ENCODE peak calls at places on chromosome 3, in ten cellular contexts. U is neural progenitor cell, T is psoas muscle, S is transverse colon, L is breast epithelium, A is upper lobe of right lung, M is astrocyte of the cerebellum, Z is GM06990, G is fibroblast of pulmonary artery, Q is left lung. J is an unnamed sample.

GRCh38 chr3:53804697-53805462 is 41.3 kb downstream of the CHDH start:
- DNase-seq in S (no peak), Q (no peak), G (peak), U (no peak), L (no peak), A (peak), M (peak), T (no peak), Z (peak), J (no peak)

GRCh38 chr3:69420781-69421520 is 35.1 kb upstream of the FRMD4B start:
- DNase-seq in A (peak), L (no peak), T (peak), U (no peak), Q (no peak), G (peak), Z (no peak), M (no peak), S (no peak), J (no peak)

GRCh38 chr3:70821602-70822001 is 509.2 kb upstream of the MDFIC2 start:
- DNase-seq in Q (no peak), T (no peak), G (no peak), U (no peak), L (no peak), A (no peak), Z (no peak), M (no peak), S (no peak), J (no peak)

GRCh38 chr3:72320096-72320910 is 527.9 kb downstream of the SHQ1 start:
- DNase-seq in T (no peak), Q (no peak), A (no peak), U (no peak), L (no peak), M (no peak), G (no peak), S (no peak), Z (no peak), J (no peak)

GRCh38 chr3:14429237-14429636 is 26.8 kb downstream of the SLC6A6 start:
- DNase-seq in U (no peak), T (no peak), M (no peak), Q (no peak), S (no peak), A (no peak), L (no peak), G (no peak), Z (no peak), J (no peak)

GRCh38 chr3:196012481-196012880 is 69.4 kb downstream of the TFRC start:
- DNase-seq in T (no peak), G (peak), U (no peak), Q (no peak), A (no peak), M (no peak), L (no peak), Z (no peak), S (no peak), J (no peak)

GRCh38 chr3:23068016-23068728 is 135.0 kb upstream of the UBE2E2 start:
- DNase-seq in S (no peak), Q (no peak), M (no peak), A (no peak), G (no peak), L (no peak), T (no peak), U (peak), Z (no peak), J (no peak)

GRCh38 chr3:71436337-71436736 is 147.2 kb downstream of the FOXP1 start:
- DNase-seq in Z (no peak), G (no peak), Q (no peak), M (no peak), L (no peak), T (no peak), A (no peak), U (no peak), S (no peak), J (no peak)

GRCh38 chr3:61901986-61902385 is 340.6 kb downstream of the PTPRG start:
- DNase-seq in A (no peak), L (no peak), U (no peak), M (no peak), G (no peak), Q (no peak), S (no peak), T (no peak), Z (no peak), J (no peak)

GRCh38 chr3:120625199-120625598 is 29.1 kb downstream of the NDUFB4 start:
- DNase-seq in S (no peak), M (no peak), G (no peak), T (no peak), Z (no peak), U (no peak), A (no peak), Q (no peak), L (no peak), J (no peak)

GRCh38 chr3:120622457-120622856 is 26.3 kb downstream of the NDUFB4 start:
- DNase-seq in Z (peak), A (no peak), L (no peak), Q (no peak), G (no peak), M (no peak), S (no peak), U (no peak), T (no peak), J (no peak)

GRCh38 chr3:120623719-120624093 is 27.6 kb downstream of the NDUFB4 start:
- DNase-seq in G (no peak), U (no peak), Q (no peak), Z (no peak), S (no peak), L (no peak), T (no peak), M (no peak), A (no peak), J (no peak)

DNA sequence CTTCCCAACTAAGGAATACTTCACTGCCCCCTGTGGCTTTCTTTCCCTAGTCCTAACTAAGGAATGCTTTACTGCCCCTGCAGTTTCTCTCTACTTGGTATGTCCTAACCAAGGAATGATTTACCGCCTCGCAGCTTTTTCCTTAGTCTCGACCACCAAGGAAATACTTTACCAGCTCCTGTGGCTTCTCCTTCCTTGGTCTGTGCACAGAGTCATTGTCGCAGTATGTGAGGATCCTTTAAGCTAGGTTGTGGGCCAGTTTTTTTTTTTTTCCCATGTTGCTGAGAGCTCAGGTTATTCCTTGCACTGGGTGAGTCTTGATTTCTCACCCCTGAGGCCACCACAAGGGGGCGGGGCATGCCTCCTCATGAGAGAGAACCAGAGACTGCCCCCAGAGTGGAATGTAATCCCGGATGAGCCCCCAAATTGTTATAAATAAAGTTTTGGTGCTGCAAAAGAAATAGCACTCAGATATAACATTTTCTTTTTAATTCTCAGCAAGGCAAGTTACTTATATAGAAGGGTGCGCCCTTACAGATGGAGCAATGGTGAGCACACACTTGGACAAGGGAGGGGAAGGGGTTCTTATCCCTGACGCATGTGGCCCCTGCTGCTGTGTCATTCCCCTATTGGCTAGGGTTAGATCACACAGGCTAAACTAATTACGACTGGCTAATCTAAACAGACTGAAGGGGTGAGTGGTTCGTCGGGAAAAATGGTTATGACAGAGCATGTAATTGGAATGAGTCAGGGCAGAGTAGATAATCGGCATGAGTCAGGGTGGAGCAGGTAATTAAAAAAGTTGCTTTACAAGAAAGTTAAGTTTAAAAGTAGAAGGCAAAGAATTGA is 27.0 kb downstream of the NDUFB4 start:
- DNase-seq in Z (no peak), L (no peak), G (peak), Q (no peak), U (peak), A (no peak), S (peak), T (no peak), M (no peak), J (peak)
- TF ChIP-seq CTCF in Z (peak), L (no peak), G (peak), Q (no peak), U (peak), A (peak), S (no peak), T (no peak), M (no peak), J (no peak)

GRCh38 chr3:41138601-41139000 is 60.7 kb upstream of the CTNNB1 start:
- DNase-seq in A (no peak), G (no peak), Q (no peak), U (no peak), L (no peak), M (no peak), S (no peak), T (no peak), Z (no peak), J (no peak)

GRCh38 chr3:41140242-41140641 is 59.1 kb upstream of the CTNNB1 start:
- DNase-seq in A (no peak), G (no peak), Q (no peak), Z (no peak), T (no peak), M (no peak), L (no peak), S (no peak), U (no peak), J (no peak)

GRCh38 chr3:41141431-41142164 is 57.7 kb upstream of the CTNNB1 start:
- DNase-seq in Q (no peak), T (no peak), L (no peak), U (no peak), S (no peak), G (no peak), A (no peak), M (no peak), Z (no peak), J (no peak)

GRCh38 chr3:41143421-41144031 is 55.8 kb upstream of the CTNNB1 start:
- DNase-seq in G (no peak), A (no peak), T (no peak), S (no peak), M (no peak), Q (no peak), Z (no peak), U (no peak), L (no peak), J (no peak)

GRCh38 chr3:41137686-41138111 is 61.6 kb upstream of the CTNNB1 start:
- DNase-seq in M (no peak), Z (no peak), U (no peak), S (no peak), Q (no peak), L (no peak), A (no peak), T (no peak), G (no peak), J (no peak)
- TF ChIP-seq CTCF in M (no peak), Z (no peak), U (no peak), S (no peak), Q (no peak), L (no peak), A (no peak), T (no peak), G (no peak), J (no peak)

GRCh38 chr3:44117239-44117638 is 124.4 kb upstream of the TOPAZ1 start:
- DNase-seq in L (no peak), T (no peak), U (peak), M (no peak), G (no peak), A (no peak), Z (no peak), S (no peak), Q (no peak), J (peak)

GRCh38 chr3:44111482-44111881 is 130.2 kb upstream of the TOPAZ1 start:
- DNase-seq in L (no peak), Q (no peak), U (no peak), S (no peak), G (no peak), T (no peak), Z (no peak), A (no peak), M (no peak), J (no peak)

GRCh38 chr3:44117736-44118135 is 124.0 kb upstream of the TOPAZ1 start:
- DNase-seq in L (no peak), M (no peak), G (no peak), U (no peak), A (no peak), Q (no peak), T (no peak), S (no peak), Z (no peak), J (no peak)

GRCh38 chr3:44110643-44111042 is 131.0 kb upstream of the TOPAZ1 start:
- DNase-seq in T (no peak), S (no peak), A (no peak), M (no peak), G (no peak), Q (no peak), L (no peak), Z (no peak), U (no peak), J (no peak)

GRCh38 chr3:44114142-44114541 is 127.5 kb upstream of the TOPAZ1 start:
- DNase-seq in S (peak), G (peak), U (peak), A (no peak), T (peak), Q (no peak), M (no peak), Z (peak), L (no peak), J (peak)
- TF ChIP-seq CTCF in S (peak), G (peak), U (peak), A (no peak), T (no peak), Q (no peak), M (peak), Z (peak), L (peak), J (peak)

GRCh38 chr3:25594007-25594502 is 70.7 kb downstream of the TOP2B start:
- DNase-seq in T (no peak), A (no peak), L (no peak), G (peak), M (peak), Q (no peak), Z (no peak), U (peak), S (no peak), J (no peak)
- TF ChIP-seq CTCF in T (peak), A (peak), L (peak), G (peak), M (peak), Q (peak), Z (peak), U (peak), S (peak), J (peak)

DNA sequence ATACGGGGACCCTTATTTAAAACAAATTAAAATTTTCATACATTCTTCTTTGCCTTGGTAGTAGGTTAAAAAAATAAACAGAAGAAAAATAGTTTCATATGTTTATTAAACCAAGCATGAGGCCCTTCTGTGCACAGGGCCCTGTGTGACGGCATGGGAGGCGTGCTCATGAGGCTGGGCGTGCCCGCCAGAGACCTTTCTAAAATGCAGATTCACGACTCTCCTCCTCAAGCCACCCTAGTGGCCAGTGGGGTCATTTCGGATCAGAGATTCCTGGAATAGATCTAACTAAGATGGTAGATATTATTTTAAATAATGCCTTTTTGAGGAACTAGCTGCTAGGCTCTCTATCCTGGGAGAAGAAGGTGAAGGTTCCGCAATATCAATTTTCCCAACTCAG is 35.3 kb downstream of the MASP1 start:
- DNase-seq in G (no peak), L (no peak), Z (no peak), S (no peak), Q (no peak), M (no peak), U (no peak), T (no peak), A (no peak), J (no peak)
- TF ChIP-seq CTCF in G (no peak), L (no peak), Z (no peak), S (no peak), Q (no peak), M (no peak), U (peak), T (no peak), A (no peak), J (no peak)

GRCh38 chr3:33130144-33130543 is 16.3 kb downstream of the CRTAP start:
- DNase-seq in Q (no peak), L (no peak), A (no peak), Z (no peak), M (no peak), U (no peak), S (no peak), T (no peak), G (no peak), J (no peak)

GRCh38 chr3:33131328-33132018 is 17.7 kb downstream of the CRTAP start:
- DNase-seq in M (peak), S (no peak), Q (no peak), T (no peak), G (peak), Z (no peak), A (no peak), U (peak), L (no peak), J (peak)

GRCh38 chr3:33128706-33129105 is 14.9 kb downstream of the CRTAP start:
- DNase-seq in G (no peak), Z (no peak), Q (no peak), U (peak), T (no peak), S (no peak), L (no peak), M (no peak), A (no peak), J (no peak)

GRCh38 chr3:33134026-33134625 is 20.3 kb downstream of the CRTAP start:
- DNase-seq in L (no peak), A (no peak), M (no peak), U (no peak), Z (no peak), S (no peak), G (no peak), T (no peak), Q (no peak), J (no peak)

DNA sequence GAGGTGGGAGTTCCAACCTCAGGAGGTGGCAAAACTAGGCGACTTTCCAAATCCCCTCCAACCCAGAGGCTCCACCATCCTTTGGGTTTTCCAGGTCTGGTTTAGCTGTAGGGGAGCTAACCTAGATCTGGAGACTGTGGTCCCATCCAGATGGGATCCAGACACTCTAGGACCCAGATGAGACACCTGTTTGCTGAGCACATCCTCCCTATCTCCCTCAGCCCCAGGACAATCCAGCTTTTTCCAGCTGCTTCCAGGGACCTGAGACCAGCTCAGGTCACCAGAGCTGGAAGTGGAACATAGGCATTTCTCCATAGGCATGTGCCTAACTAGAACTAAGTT is 18.2 kb downstream of the CRTAP start:
- DNase-seq in G (no peak), M (no peak), U (no peak), A (no peak), T (no peak), S (no peak), Q (no peak), L (no peak), Z (no peak), J (no peak)
- TF ChIP-seq CTCF in G (no peak), M (no peak), U (no peak), A (no peak), T (no peak), S (no peak), Q (no peak), L (no peak), Z (no peak), J (no peak)

GRCh38 chr3:128438488-128439072 is 28.1 kb downstream of the DNAJB8 start:
- DNase-seq in M (no peak), Q (no peak), S (no peak), A (no peak), T (no peak), Z (no peak), L (no peak), U (peak), G (no peak), J (no peak)
- TF ChIP-seq CTCF in M (peak), Q (no peak), S (peak), A (peak), T (no peak), Z (peak), L (no peak), U (peak), G (peak), J (peak)

GRCh38 chr3:17798000-17798399 is 55.6 kb upstream of the TBC1D5 start:
- DNase-seq in M (no peak), S (no peak), U (no peak), G (no peak), T (no peak), Z (no peak), L (no peak), A (no peak), Q (no peak), J (no peak)
- TF ChIP-seq CTCF in M (no peak), S (no peak), U (peak), G (no peak), T (no peak), Z (no peak), L (no peak), A (no peak), Q (no peak), J (no peak)

DNA sequence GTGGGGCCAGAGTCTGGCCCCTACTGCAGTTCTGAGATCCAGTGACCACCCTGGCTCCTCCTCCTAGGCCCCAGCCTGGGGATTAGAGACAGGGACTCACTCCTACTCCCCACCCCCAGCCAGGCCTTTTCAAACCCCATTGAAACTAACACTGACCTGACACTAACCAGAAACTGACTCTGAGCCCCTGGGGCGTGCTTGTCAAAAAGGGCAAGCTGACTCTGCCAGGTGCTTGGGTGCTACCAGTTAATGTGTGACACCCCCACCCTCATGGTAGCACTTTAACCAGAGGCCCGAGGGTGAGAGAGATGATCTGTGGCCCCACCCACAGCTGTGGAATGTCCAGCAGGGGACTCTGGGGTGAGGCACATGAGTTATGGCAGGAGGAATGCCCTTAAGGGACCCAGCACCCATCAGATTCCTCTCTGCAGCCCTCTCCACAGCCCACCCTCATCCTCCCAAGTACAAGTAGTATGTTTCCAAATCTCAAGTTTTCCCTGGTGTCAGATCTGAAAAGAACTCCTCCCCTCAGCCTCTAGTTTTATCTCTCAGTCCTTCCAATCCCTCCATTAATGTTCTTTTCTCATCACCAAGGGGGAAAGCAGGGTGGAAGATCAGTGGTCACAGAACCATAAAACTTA is 1.4 kb downstream of the PTH1R start:
- DNase-seq in Z (no peak), S (no peak), U (peak), G (no peak), L (no peak), A (no peak), Q (no peak), M (no peak), T (no peak), J (peak)
- TF ChIP-seq CTCF in Z (no peak), S (no peak), U (no peak), G (no peak), L (no peak), A (no peak), Q (no peak), M (no peak), T (no peak), J (no peak)

GRCh38 chr3:150603090-150603887 is at the start of gene SELENOT:
- DNase-seq in T (peak), L (peak), G (peak), M (peak), U (peak), A (peak), Z (peak), Q (peak), S (peak), J (peak)
- TF ChIP-seq CTCF in T (peak), L (peak), G (peak), M (peak), U (peak), A (peak), Z (peak), Q (no peak), S (peak), J (peak)

J was measured in nephron progenitor cell.